ENCODE peak calls at places on chromosomes 6 and 20, in nine cellular contexts. A, I, H, R, P, Y, D, C and B are unnamed samples.

GRCh38 chr20:45647441-45648050 is 16.5 kb upstream of the WFDC9 start:
- DNase-seq in C (no peak), I (no peak), D (no peak), P (no peak), Y (no peak), R (peak), H (no peak), A (no peak), B (no peak)

GRCh38 chr6:44416103-44416502 is 28.6 kb downstream of the CDC5L start:
- DNase-seq in C (no peak), H (peak), P (no peak), Y (no peak), D (no peak), I (no peak), R (no peak), A (no peak), B (no peak)

GRCh38 chr6:49849121-49849907 is 17.0 kb downstream of the CRISP1 start:
- DNase-seq in P (no peak), C (no peak), Y (no peak), H (no peak), D (no peak), I (no peak), A (no peak), R (no peak), B (no peak)

GRCh38 chr20:17875981-17876385 is 92.6 kb downstream of the SNX5 start:
- DNase-seq in P (no peak), H (no peak), R (no peak), I (no peak), C (no peak), D (no peak), Y (no peak), A (no peak), B (no peak)

GRCh38 chr6:17167327-17167979 is 65.6 kb downstream of the STMND1 start:
- DNase-seq in I (no peak), D (no peak), Y (no peak), A (peak), C (peak), H (peak), R (no peak), P (no peak), B (peak)

GRCh38 chr6:143336446-143337152 is 113.9 kb downstream of the ADAT2 start:
- DNase-seq in A (no peak), I (no peak), P (no peak), H (no peak), D (no peak), C (no peak), R (no peak), Y (no peak), B (no peak)

GRCh38 chr6:2578729-2579128 is 172.0 kb downstream of the MYLK4 start:
- DNase-seq in R (no peak), A (no peak), D (no peak), I (no peak), C (no peak), H (no peak), Y (no peak), P (no peak), B (no peak)

GRCh38 chr6:142925575-142926110 is 19.3 kb downstream of the HIVEP2 start:
- DNase-seq in A (no peak), C (no peak), Y (peak), H (no peak), D (no peak), P (no peak), I (no peak), R (no peak), B (no peak)

GRCh38 chr6:116511424-116512131 is at the start of gene CALHM5:
- DNase-seq in Y (no peak), P (no peak), C (peak), I (peak), H (peak), R (no peak), A (no peak), D (no peak), B (no peak)

GRCh38 chr6:39835856-39836442 is 43.8 kb downstream of the DAAM2 start:
- DNase-seq in D (no peak), R (no peak), Y (no peak), C (no peak), P (no peak), A (no peak), I (no peak), H (no peak), B (no peak)

GRCh38 chr20:2357114-2357513 is 23.6 kb upstream of the TGM6 start:
- DNase-seq in R (no peak), A (no peak), I (no peak), C (no peak), P (no peak), D (no peak), H (no peak), Y (no peak), B (no peak)

GRCh38 chr20:17765584-17765983 is 65.8 kb downstream of the BANF2 start:
- DNase-seq in P (no peak), H (no peak), D (no peak), Y (no peak), I (no peak), A (no peak), C (no peak), R (no peak), B (no peak)

GRCh38 chr20:38050691-38051090 is 17.1 kb downstream of the RPRD1B start:
- DNase-seq in D (no peak), A (no peak), C (no peak), Y (no peak), I (no peak), R (no peak), P (no peak), H (no peak), B (no peak)

GRCh38 chr6:164404802-164405488 is 904.5 kb downstream of the C6orf118 start:
- DNase-seq in R (no peak), Y (no peak), H (no peak), I (no peak), C (no peak), D (no peak), P (no peak), A (no peak), B (no peak)

GRCh38 chr6:170402318-170403040 is 95.9 kb downstream of the FAM120B start:
- DNase-seq in H (no peak), C (no peak), P (no peak), R (no peak), I (no peak), D (no peak), A (no peak), Y (no peak), B (no peak)

GRCh38 chr20:43937586-43937985 is 22.9 kb downstream of the TOX2 start:
- DNase-seq in I (no peak), D (no peak), R (no peak), H (no peak), A (no peak), Y (no peak), C (no peak), P (no peak), B (no peak)

GRCh38 chr20:35490736-35491181 is 35.4 kb downstream of the CEP250 start:
- DNase-seq in R (peak), Y (peak), P (peak), D (peak), C (no peak), H (no peak), A (no peak), I (no peak), B (no peak)

GRCh38 chr20:17995967-17996819 is 27.4 kb downstream of the MGME1 start:
- DNase-seq in A (no peak), P (no peak), D (no peak), I (peak), R (no peak), H (peak), C (no peak), Y (peak), B (no peak)

GRCh38 chr20:58099956-58100730 is 128.3 kb downstream of the ANKRD60 start:
- DNase-seq in A (no peak), Y (no peak), H (no peak), D (no peak), R (peak), C (no peak), I (no peak), P (no peak), B (no peak)

GRCh38 chr6:157019115-157019628 is 242.0 kb downstream of the ARID1B start:
- DNase-seq in A (no peak), H (no peak), C (no peak), D (no peak), I (no peak), Y (no peak), R (no peak), P (no peak), B (no peak)

GRCh38 chr6:63094947-63095346 is 116.3 kb upstream of the FKBP1C start:
- DNase-seq in Y (no peak), D (no peak), A (no peak), C (no peak), P (no peak), R (no peak), H (no peak), I (no peak), B (no peak)

GRCh38 chr6:93407186-93407585 is 12.2 kb downstream of the EPHA7 start:
- DNase-seq in P (no peak), D (no peak), R (no peak), H (no peak), A (no peak), Y (no peak), I (no peak), C (no peak), B (no peak)

GRCh38 chr6:166599158-166599557 is 12.7 kb upstream of the RAMACL start:
- DNase-seq in H (no peak), A (no peak), Y (no peak), P (no peak), R (no peak), I (no peak), C (no peak), D (no peak), B (no peak)

GRCh38 chr20:24660651-24661050 is 191.2 kb downstream of the SYNDIG1 start:
- DNase-seq in H (no peak), P (no peak), Y (no peak), C (no peak), A (no peak), D (no peak), R (no peak), I (no peak), B (no peak)

GRCh38 chr20:31590717-31591225 is 14.3 kb upstream of the ID1 start:
- DNase-seq in R (no peak), Y (no peak), C (no peak), H (no peak), A (no peak), D (no peak), P (no peak), I (no peak), B (no peak)

GRCh38 chr6:67629268-67629667 is 1005.8 kb upstream of the ADGRB3 start:
- DNase-seq in C (no peak), R (no peak), P (no peak), D (no peak), A (no peak), I (no peak), H (no peak), Y (no peak), B (no peak)

GRCh38 chr6:30686908-30687658 is 638 bp upstream of the PPP1R18 start:
- DNase-seq in A (peak), C (peak), R (peak), P (peak), D (peak), I (peak), Y (peak), H (peak), B (no peak)

GRCh38 chr6:53744321-53744720 is 50.5 kb upstream of the LRRC1 start:
- DNase-seq in A (no peak), Y (no peak), I (no peak), D (no peak), R (no peak), H (no peak), P (no peak), C (no peak), B (no peak)

GRCh38 chr6:143288923-143289322 is 161.6 kb downstream of the ADAT2 start:
- DNase-seq in D (no peak), C (no peak), P (no peak), Y (no peak), I (no peak), R (no peak), A (no peak), H (no peak), B (no peak)

GRCh38 chr20:36573798-36574277 is 441 bp downstream of the TGIF2 start:
- DNase-seq in P (peak), I (no peak), D (peak), H (no peak), Y (peak), A (peak), C (peak), R (no peak), B (no peak)

GRCh38 chr6:33123732-33124524 is 48.1 kb downstream of the HLA-DPB1 start:
- DNase-seq in A (no peak), P (no peak), Y (peak), H (no peak), I (no peak), D (no peak), R (no peak), C (no peak), B (no peak)

GRCh38 chr20:11895832-11896484 is 21.7 kb upstream of the BTBD3 start:
- DNase-seq in D (no peak), R (no peak), P (no peak), C (no peak), A (no peak), Y (no peak), H (no peak), I (no peak), B (no peak)